ENCODE peak calls at places on chromosomes 13 and 19, in four cellular contexts. One of them, this sample, is unnamed.

GRCh38 chr13:65856464-65856863 is 1373.7 kb downstream of the PCDH9 start:
- DNase-seq in fibroblast of pulmonary artery: peak
- DNase-seq in choroid plexus epithelial cell: peak
- DNase-seq in AG04450: peak
- DNase-seq in this sample: peak

GRCh38 chr19:7729211-7729610 is 2.7 kb downstream of the CLEC4G start:
- DNase-seq in fibroblast of pulmonary artery: no peak
- DNase-seq in choroid plexus epithelial cell: no peak
- DNase-seq in AG04450: no peak
- DNase-seq in this sample: no peak

GRCh38 chr19:41994994-41995958 is 1.2 kb upstream of the ATP1A3 start:
- DNase-seq in fibroblast of pulmonary artery: no peak
- DNase-seq in choroid plexus epithelial cell: no peak
- DNase-seq in AG04450: no peak
- DNase-seq in this sample: no peak

GRCh38 chr19:28103916-28104315 is 1109.0 kb downstream of the UQCRFS1 start:
- DNase-seq in fibroblast of pulmonary artery: no peak
- DNase-seq in choroid plexus epithelial cell: no peak
- DNase-seq in AG04450: no peak
- DNase-seq in this sample: no peak

GRCh38 chr13:50424993-50425392 is 409.7 kb downstream of the KCNRG start:
- DNase-seq in fibroblast of pulmonary artery: no peak
- DNase-seq in choroid plexus epithelial cell: no peak
- DNase-seq in AG04450: no peak
- DNase-seq in this sample: no peak

GRCh38 chr19:36032251-36033104 is at the start of gene CLIP3:
- DNase-seq in fibroblast of pulmonary artery: peak
- DNase-seq in choroid plexus epithelial cell: peak
- DNase-seq in AG04450: peak
- DNase-seq in this sample: peak

GRCh38 chr13:38900188-38900587 is 90.4 kb downstream of the STOML3 start:
- DNase-seq in fibroblast of pulmonary artery: no peak
- DNase-seq in choroid plexus epithelial cell: peak
- DNase-seq in AG04450: no peak
- DNase-seq in this sample: no peak

GRCh38 chr13:33169273-33169980 is 116.1 kb downstream of the STARD13 start:
- DNase-seq in fibroblast of pulmonary artery: peak
- DNase-seq in choroid plexus epithelial cell: peak
- DNase-seq in AG04450: peak
- DNase-seq in this sample: peak

GRCh38 chr19:1183543-1184172 is 9.6 kb upstream of the SBNO2 start:
- DNase-seq in fibroblast of pulmonary artery: no peak
- DNase-seq in choroid plexus epithelial cell: no peak
- DNase-seq in AG04450: no peak
- DNase-seq in this sample: no peak

DNA sequence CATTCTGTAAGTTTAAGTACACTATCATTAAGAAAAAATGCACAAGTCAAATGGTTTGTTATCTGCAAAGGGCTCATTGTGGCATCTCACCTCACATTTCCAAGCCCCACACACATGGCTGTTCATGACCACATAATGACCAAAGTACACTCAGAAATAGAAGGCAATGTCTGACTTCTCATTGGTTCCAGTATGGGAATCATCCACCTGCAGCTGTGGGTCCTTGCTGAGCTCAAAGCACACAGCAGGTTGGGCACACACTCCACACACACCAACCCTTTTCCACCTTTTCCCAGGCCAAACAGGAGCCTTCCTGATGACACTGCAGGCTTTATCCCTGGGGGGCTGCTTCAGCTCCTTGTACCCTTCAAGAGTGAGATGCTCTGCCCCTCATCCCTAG is 11.8 kb downstream of the CLC start:
- DNase-seq in fibroblast of pulmonary artery: no peak
- DNase-seq in choroid plexus epithelial cell: no peak
- DNase-seq in AG04450: no peak
- DNase-seq in this sample: no peak
- H3K4me3 ChIP-seq in fibroblast of pulmonary artery: no peak
- H3K4me3 ChIP-seq in choroid plexus epithelial cell: no peak
- H3K4me3 ChIP-seq in AG04450: no peak
- H3K4me3 ChIP-seq in this sample: no peak

DNA sequence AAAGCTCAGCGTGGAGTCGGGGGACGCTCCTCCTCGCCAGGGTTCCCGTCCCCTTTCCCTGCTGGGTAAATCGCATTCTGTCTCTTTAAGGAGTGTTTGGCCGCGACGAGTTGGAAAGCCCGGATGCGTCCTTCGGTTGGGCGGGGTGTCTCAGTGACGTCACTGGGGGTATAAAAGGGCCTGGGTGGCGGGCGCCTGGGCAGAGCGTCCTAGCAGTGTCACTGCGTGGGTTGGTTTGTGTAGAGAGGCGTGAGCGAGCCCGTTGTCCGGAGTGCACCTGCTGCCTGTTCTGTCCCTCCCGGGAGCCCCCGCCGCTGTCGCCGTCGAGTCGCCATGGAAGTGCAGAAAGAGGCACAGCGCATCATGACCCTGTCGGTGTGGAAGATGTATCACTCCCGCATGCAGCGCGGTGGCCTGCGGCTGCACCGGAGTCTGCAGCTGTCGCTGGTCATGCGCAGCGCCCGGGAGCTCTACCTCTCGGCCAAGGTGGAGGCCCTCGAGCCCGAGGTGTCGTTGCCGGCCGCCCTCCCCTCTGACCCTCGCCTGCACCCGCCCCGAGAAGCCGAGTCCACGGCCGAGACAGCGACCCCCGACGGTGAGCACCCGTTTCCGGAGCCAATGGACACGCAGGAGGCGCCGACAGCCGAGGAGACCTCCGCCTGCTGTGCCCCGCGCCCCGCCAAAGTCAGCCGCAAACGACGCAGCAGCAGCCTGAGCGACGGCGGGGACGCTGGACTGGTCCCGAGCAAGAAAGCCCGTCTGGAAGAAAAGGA is 2.8 kb downstream of the IER2 start:
- DNase-seq in fibroblast of pulmonary artery: peak
- DNase-seq in choroid plexus epithelial cell: peak
- DNase-seq in AG04450: peak
- DNase-seq in this sample: peak
- TF ChIP-seq CTCF in fibroblast of pulmonary artery: no peak
- TF ChIP-seq CTCF in choroid plexus epithelial cell: peak
- TF ChIP-seq CTCF in AG04450: peak
- TF ChIP-seq CTCF in this sample: no peak

GRCh38 chr19:23565256-23565655 is 121.8 kb downstream of the ZNF675 start:
- DNase-seq in fibroblast of pulmonary artery: no peak
- DNase-seq in choroid plexus epithelial cell: no peak
- DNase-seq in AG04450: no peak
- DNase-seq in this sample: no peak

DNA sequence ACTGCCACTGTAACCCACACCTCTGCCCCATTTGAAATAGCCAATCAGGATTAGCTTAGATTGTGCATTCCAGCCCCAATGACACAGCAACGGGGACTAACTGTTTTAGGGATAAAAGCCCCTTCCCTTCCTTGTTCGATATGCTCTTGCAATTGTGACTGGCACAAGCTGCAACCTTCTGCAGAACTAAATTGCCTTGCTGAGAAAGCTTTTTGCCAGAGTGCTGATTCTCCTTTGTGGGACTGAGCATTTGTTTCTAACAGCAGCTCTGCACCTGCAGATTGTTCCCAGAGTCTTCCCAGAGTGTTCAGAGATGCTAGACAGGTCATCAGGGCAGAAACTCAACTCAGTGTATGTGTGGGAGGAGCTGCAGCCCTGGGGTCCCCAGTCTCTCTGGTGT is 115.8 kb downstream of the ZNF675 start:
- DNase-seq in fibroblast of pulmonary artery: no peak
- DNase-seq in choroid plexus epithelial cell: no peak
- DNase-seq in AG04450: no peak
- DNase-seq in this sample: no peak
- H3K4me3 ChIP-seq in fibroblast of pulmonary artery: no peak
- H3K4me3 ChIP-seq in choroid plexus epithelial cell: no peak
- H3K4me3 ChIP-seq in AG04450: no peak
- H3K4me3 ChIP-seq in this sample: no peak

DNA sequence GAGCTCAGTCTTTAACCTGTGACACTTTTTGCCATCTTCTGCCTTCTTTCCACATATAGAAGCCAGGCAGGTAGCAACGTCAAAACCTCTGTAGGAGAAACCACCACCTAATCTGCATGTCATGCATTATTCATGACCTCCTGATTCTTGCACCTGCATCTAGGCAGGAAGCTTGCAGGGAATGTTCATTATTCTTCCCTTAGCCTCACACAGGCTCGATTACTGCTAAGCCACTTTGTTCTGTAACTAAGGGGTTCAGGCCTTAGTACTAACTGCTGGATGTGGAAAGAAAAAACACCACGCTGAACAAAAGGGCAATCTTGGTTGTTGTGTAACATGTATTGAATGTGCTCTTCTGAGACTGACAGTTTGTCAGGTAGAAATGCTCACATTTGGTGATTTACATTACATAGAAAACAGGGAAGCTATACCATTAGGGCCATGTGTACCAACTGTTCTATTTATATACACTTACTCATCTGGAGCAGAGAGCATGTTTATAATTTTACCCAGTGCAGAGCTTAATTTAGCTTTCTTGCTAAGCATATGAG is 366.9 kb downstream of the KLF12 start:
- DNase-seq in fibroblast of pulmonary artery: no peak
- DNase-seq in choroid plexus epithelial cell: peak
- DNase-seq in AG04450: no peak
- DNase-seq in this sample: no peak
- TF ChIP-seq CTCF in fibroblast of pulmonary artery: no peak
- TF ChIP-seq CTCF in choroid plexus epithelial cell: no peak
- TF ChIP-seq CTCF in AG04450: no peak
- TF ChIP-seq CTCF in this sample: no peak

GRCh38 chr19:16898306-16899015 is 9.7 kb downstream of the F2RL3 start:
- DNase-seq in fibroblast of pulmonary artery: no peak
- DNase-seq in choroid plexus epithelial cell: no peak
- DNase-seq in AG04450: no peak
- DNase-seq in this sample: no peak
- H3K4me3 ChIP-seq in fibroblast of pulmonary artery: no peak
- H3K4me3 ChIP-seq in choroid plexus epithelial cell: no peak
- H3K4me3 ChIP-seq in AG04450: no peak
- H3K4me3 ChIP-seq in this sample: no peak

GRCh38 chr13:22665531-22665930 is 515.2 kb upstream of the SGCG start:
- DNase-seq in fibroblast of pulmonary artery: no peak
- DNase-seq in choroid plexus epithelial cell: no peak
- DNase-seq in AG04450: no peak
- DNase-seq in this sample: no peak

DNA sequence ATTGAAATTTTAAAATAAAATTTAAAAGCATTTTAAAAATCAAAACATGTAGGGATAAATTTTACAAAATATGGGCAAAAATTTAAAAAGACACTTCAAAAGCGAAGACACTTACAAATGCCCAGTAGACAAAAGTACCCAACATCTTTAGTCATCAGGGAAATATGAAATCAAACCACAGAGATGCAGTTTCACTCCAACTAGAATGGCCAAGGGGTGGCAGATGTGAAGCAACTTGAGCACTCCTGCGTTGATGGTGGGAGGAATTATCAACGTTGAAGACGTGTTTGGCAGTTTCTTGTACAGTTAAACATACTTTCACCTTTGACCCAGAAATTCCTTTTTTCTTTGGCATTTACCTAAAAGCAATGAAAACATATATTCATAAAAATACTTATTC is 518.0 kb upstream of the SGCG start:
- DNase-seq in fibroblast of pulmonary artery: no peak
- DNase-seq in choroid plexus epithelial cell: no peak
- DNase-seq in AG04450: no peak
- DNase-seq in this sample: no peak
- TF ChIP-seq CTCF in fibroblast of pulmonary artery: no peak
- TF ChIP-seq CTCF in choroid plexus epithelial cell: no peak
- TF ChIP-seq CTCF in AG04450: no peak
- TF ChIP-seq CTCF in this sample: no peak

GRCh38 chr13:112842931-112843391 is 126.1 kb upstream of the MCF2L start:
- DNase-seq in fibroblast of pulmonary artery: no peak
- DNase-seq in choroid plexus epithelial cell: no peak
- DNase-seq in AG04450: no peak
- DNase-seq in this sample: peak
- H3K4me3 ChIP-seq in fibroblast of pulmonary artery: no peak
- H3K4me3 ChIP-seq in choroid plexus epithelial cell: no peak
- H3K4me3 ChIP-seq in AG04450: no peak
- H3K4me3 ChIP-seq in this sample: no peak